ENCODE peak calls at places on chromosomes 2 and 18, in four cellular contexts. R is CD8-positive, alpha-beta T cell; I is lower leg skin; Q is HCT116. J is an unnamed sample.

GRCh38 chr2:174399171-174399570 is 3.6 kb downstream of the SCRN3 start:
- DNase-seq in R (no peak), I (no peak), Q (no peak), J (no peak)

GRCh38 chr2:95278051-95278471 is 3.8 kb downstream of the PROM2 start:
- DNase-seq in R (no peak), I (peak; percentile 91), Q (peak; percentile 48), J (no peak)

GRCh38 chr2:147829106-147829505 is 15.7 kb upstream of the ACVR2A start:
- DNase-seq in R (no peak), I (no peak), Q (peak; percentile 26), J (no peak)

GRCh38 chr2:74010087-74010541 is 25.4 kb downstream of the TET3 start:
- DNase-seq in R (no peak), I (peak; percentile 88), Q (no peak), J (no peak)

GRCh38 chr2:47050021-47050760 is 104.9 kb downstream of the STPG4 start:
- DNase-seq in R (no peak), I (no peak), Q (no peak), J (no peak)

GRCh38 chr18:52992041-52992440 is 652.0 kb downstream of the DCC start:
- DNase-seq in R (no peak), I (no peak), Q (no peak), J (no peak)

GRCh38 chr2:189552334-189552990 is 28.1 kb downstream of the SLC40A1 start:
- DNase-seq in R (no peak), I (no peak), Q (no peak), J (no peak)

GRCh38 chr2:74959106-74959751 is 786 bp downstream of the POLE4 start:
- DNase-seq in R (no peak), I (no peak), Q (no peak), J (no peak)

GRCh38 chr2:167869200-167869599 is 378.2 kb downstream of the STK39 start:
- DNase-seq in R (no peak), I (no peak), Q (no peak), J (no peak)

GRCh38 chr2:190736355-190736754 is 87.5 kb downstream of the NAB1 start:
- DNase-seq in R (no peak), I (no peak), Q (no peak), J (no peak)

GRCh38 chr2:220504890-220505564 is 877.6 kb downstream of the SLC4A3 start:
- DNase-seq in R (no peak), I (no peak), Q (no peak), J (no peak)

GRCh38 chr2:63378589-63378988 is 209.7 kb downstream of the WDPCP start:
- DNase-seq in R (no peak), I (no peak), Q (no peak), J (no peak)

GRCh38 chr2:154457291-154457690 is 241.2 kb upstream of the KCNJ3 start:
- DNase-seq in R (no peak), I (no peak), Q (no peak), J (no peak)

GRCh38 chr2:27737676-27738348 is 33.7 kb upstream of the MRPL33 start:
- DNase-seq in R (no peak), I (peak; percentile 85), Q (no peak), J (no peak)

GRCh38 chr2:120428748-120429147 is 82.8 kb downstream of the INHBB start:
- DNase-seq in R (no peak), I (no peak), Q (no peak), J (no peak)

GRCh38 chr2:111055735-111056134 is 65.0 kb upstream of the BCL2L11 start:
- DNase-seq in R (no peak), I (no peak), Q (no peak), J (no peak)

GRCh38 chr2:73406996-73407395 is 21.4 kb downstream of the ALMS1 start:
- DNase-seq in R (no peak), I (no peak), Q (no peak), J (no peak)

GRCh38 chr2:60834270-60834717 is 47.1 kb upstream of the REL start:
- DNase-seq in R (no peak), I (no peak), Q (no peak), J (no peak)

GRCh38 chr2:162153608-162154224 is 1.7 kb upstream of the GCG start:
- DNase-seq in R (peak; percentile 8), I (no peak), Q (peak; percentile 52), J (peak; percentile 25)

GRCh38 chr2:174970092-174970491 is 35.1 kb downstream of the CHN1 start:
- DNase-seq in R (no peak), I (no peak), Q (no peak), J (no peak)

GRCh38 chr2:1744151-1744445 is 217 bp downstream of the PXDN start:
- DNase-seq in R (no peak), I (peak; percentile 85), Q (no peak), J (no peak)

GRCh38 chr2:176269319-176270099 is at the start of gene MTX2:
- DNase-seq in R (peak; percentile 44), I (peak; percentile 91), Q (peak; percentile 57), J (peak; percentile 49)

GRCh38 chr18:58541137-58541788 is 87.6 kb downstream of the ALPK2 start:
- DNase-seq in R (no peak), I (no peak), Q (peak; percentile 74), J (no peak)

GRCh38 chr18:46542545-46542944 is 114.5 kb downstream of the LOXHD1 start:
- DNase-seq in R (no peak), I (peak; percentile 53), Q (no peak), J (no peak)

GRCh38 chr2:209476367-209477191 is 52.7 kb downstream of the MAP2 start:
- DNase-seq in R (no peak), I (no peak), Q (no peak), J (peak; percentile 30)

GRCh38 chr18:44039826-44040225 is 640.9 kb upstream of the SETBP1 start:
- DNase-seq in R (no peak), I (no peak), Q (no peak), J (no peak)

DNA sequence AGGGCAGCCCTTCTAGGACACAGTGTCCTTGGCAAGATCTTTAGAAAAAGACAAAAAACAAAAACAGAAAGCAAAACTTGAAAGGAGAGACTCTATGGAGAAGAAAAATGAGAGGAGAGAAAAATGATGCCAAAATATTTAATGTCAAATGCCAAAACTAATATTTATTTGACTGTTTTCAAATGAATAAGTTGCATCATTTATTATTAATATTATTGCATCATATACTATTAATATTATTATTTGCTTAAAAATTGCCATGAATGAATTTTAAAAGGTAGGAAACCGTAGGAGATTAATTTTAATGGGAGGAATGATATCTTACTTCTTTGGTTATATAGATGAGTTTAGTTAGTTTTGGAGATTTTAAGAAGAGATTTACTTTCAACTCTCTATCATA is 144.3 kb downstream of the DAW1 start:
- DNase-seq in R (no peak), I (no peak), Q (no peak), J (no peak)
- TF ChIP-seq CTCF in R (no peak), I (no peak), Q (no peak), J (no peak)

GRCh38 chr2:197517150-197517549 is 1.3 kb downstream of the MOB4 start:
- DNase-seq in R (no peak), I (no peak), Q (no peak), J (no peak)

GRCh38 chr2:197515277-197515797 is 529 bp upstream of the MOB4 start:
- DNase-seq in R (no peak), I (no peak), Q (peak; percentile 12), J (no peak)

GRCh38 chr2:197514754-197515153 is 1.1 kb upstream of the MOB4 start:
- DNase-seq in R (no peak), I (no peak), Q (no peak), J (no peak)

DNA sequence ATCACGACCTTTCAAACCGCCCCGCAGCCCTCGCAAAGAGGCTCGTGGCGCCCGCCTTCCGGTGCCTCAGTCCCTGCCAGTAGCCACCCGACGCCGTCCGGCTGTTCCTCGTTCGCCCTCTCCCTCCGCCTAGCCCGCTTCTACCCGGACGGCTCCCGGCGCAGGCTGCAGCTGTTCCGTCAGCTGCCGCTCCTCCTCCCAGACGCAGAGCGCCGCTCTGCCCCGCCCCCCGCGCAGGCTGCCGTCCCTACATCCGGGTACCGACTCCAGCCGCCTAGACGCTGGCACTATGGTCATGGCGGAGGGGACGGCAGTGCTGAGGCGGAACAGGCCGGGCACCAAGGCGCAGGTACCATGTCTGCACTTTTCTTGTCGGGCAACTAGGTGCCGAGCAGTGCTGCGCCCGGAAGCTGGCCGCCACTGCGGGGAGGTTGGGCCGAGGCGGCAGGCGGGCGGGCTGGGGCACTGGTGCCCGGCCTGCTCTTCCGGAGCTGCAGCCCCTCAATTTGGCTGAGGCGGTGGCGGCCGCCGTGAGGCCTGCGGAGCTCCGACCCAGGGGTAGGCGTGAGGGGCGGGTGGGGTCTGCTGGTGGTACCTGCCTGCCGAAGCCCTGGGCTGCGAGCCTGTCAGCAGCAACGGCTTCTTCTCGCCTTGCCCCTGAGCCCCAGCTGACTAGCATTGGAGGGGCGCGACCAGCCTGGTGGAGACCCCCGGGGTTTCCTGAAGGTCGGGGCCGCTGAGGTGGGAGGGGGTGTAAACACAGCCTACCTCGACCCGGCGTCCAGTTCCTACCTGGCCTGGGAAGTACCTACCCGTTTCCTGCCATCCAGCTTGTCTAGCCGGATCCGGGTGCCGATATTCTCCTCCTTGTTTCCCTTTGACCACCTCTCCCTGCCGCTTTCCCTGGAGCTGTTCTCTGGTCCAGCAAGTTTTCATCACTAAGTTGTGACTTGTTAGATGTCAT is at the start of gene MOB4:
- DNase-seq in R (peak; percentile 91), I (peak; percentile 99), Q (peak; percentile 86), J (peak; percentile 78)
- TF ChIP-seq CTCF in R (no peak), I (no peak), Q (no peak), J (no peak)

DNA sequence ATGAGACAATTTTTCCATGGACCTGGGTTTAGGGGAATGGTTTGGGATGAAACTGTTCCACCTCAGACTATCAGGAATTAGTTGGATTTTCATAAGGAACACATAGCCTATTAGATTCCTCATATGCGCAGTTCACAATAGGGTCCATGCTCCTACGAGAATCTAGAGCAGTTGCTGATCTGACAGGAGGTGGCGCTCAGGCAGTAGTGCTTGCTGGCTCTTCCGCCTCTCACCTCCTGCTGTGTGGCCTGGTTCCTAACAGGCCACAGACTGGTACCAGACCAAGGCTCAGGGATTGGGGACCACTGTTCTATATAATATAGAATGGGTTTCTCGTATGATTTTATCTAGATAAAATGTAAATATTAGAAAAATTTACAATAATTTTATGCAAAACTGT is 338.7 kb downstream of the CPS1 start:
- DNase-seq in R (no peak), I (no peak), Q (no peak), J (no peak)
- TF ChIP-seq CTCF in R (no peak), I (no peak), Q (no peak), J (no peak)

GRCh38 chr2:112728029-112728362 is 7.2 kb downstream of the NT5DC4 start:
- DNase-seq in R (no peak), I (no peak), Q (no peak), J (no peak)

GRCh38 chr2:112727276-112728028 is 6.6 kb downstream of the NT5DC4 start:
- DNase-seq in R (no peak), I (no peak), Q (no peak), J (no peak)

GRCh38 chr2:112725545-112726457 is 5.0 kb downstream of the NT5DC4 start:
- DNase-seq in R (no peak), I (no peak), Q (peak; percentile 59), J (no peak)

GRCh38 chr2:112724611-112725525 is 4.0 kb downstream of the NT5DC4 start:
- DNase-seq in R (no peak), I (no peak), Q (no peak), J (no peak)

DNA sequence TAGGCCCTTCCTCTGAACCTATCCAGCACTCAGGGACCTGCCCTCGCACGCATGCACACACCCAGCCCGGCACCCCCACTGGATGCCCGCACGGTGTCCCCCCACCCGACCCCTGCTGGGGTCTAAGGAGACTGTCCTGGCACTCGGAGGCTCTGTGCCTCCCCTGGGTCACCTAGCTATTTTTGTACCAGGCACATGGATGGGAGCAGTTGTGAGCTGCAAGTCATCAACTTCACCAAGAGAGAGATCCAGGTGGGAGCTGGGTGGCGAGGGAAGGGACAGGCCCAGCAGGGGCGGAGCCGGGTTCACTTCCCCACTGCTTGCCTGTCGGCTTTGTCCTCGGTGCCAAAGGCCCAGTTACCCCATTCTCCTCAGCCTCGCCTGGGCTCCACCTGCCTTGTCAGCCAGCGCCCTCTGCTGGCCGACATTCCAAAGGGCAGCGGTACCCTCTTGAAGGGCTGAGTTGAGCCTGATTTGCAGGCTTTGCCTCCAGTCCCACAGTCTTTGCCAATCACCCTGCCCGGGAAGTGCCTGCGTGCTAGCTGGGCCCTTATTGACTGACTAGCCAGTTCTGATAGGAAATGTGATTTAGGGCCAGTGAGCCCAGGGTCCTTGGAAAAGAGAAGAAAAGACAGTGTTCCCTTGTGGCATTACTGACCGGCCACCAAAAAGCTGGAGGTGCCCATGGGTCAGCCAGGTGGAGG is 5.8 kb downstream of the NT5DC4 start:
- DNase-seq in R (peak; percentile 74), I (peak; percentile 98), Q (peak; percentile 89), J (peak; percentile 88)
- TF ChIP-seq CTCF in R (peak; percentile 87), I (no peak), Q (peak; percentile 96), J (no peak)